ENCODE peak calls at places on chromosomes 13 and 19, in eight cellular contexts. S is endodermal cell, D is A549, P is fibroblast of lung, R is heart right ventricle, I is dorsolateral prefrontal cortex, Q is brain microvascular endothelial cell, O is A673. C is an unnamed sample.

GRCh38 chr13:27194895-27195764 is 23.5 kb upstream of the USP12 start:
- DNase-seq in O (peak; percentile 45), D (peak; percentile 88), I (no peak), S (no peak), Q (peak; percentile 92), R (no peak), P (peak; percentile 96), C (no peak)

GRCh38 chr19:11286312-11286974 is 9.5 kb upstream of the TSPAN16 start:
- DNase-seq in D (no peak), O (peak; percentile 82), R (no peak), S (no peak), P (peak; percentile 58), Q (peak; percentile 39), I (no peak), C (peak; percentile 11)

GRCh38 chr19:42254083-42254849 is 662 bp downstream of the ERF start:
- DNase-seq in I (peak; percentile 73), S (peak; percentile 86), P (peak; percentile 60), O (peak; percentile 86), Q (no peak), R (peak; percentile 72), D (peak; percentile 92), C (no peak)

GRCh38 chr19:17829855-17830566 is 8.7 kb upstream of the INSL3 start:
- DNase-seq in O (no peak), P (peak; percentile 53), S (peak; percentile 96), R (no peak), D (peak; percentile 87), I (no peak), Q (peak; percentile 14), C (no peak)

GRCh38 chr13:43573787-43574562 is 212.8 kb downstream of the ENOX1 start:
- DNase-seq in O (peak; percentile 12), Q (no peak), R (no peak), I (no peak), D (no peak), S (no peak), P (peak; percentile 28), C (no peak)

GRCh38 chr13:111202745-111203144 is 87.6 kb downstream of the ARHGEF7 start:
- DNase-seq in P (peak; percentile 89), Q (peak; percentile 96), S (no peak), I (no peak), O (peak; percentile 92), D (peak; percentile 13), R (no peak), C (no peak)

GRCh38 chr19:35436477-35437141 is 11.4 kb upstream of the FFAR2 start:
- DNase-seq in D (no peak), I (no peak), S (no peak), O (peak; percentile 63), R (no peak), P (peak; percentile 7), Q (no peak), C (no peak)

GRCh38 chr13:110250258-110250891 is 56.6 kb downstream of the COL4A1 start:
- DNase-seq in S (no peak), O (no peak), R (peak; percentile 65), Q (peak; percentile 81), D (no peak), I (no peak), P (peak; percentile 79), C (no peak)

DNA sequence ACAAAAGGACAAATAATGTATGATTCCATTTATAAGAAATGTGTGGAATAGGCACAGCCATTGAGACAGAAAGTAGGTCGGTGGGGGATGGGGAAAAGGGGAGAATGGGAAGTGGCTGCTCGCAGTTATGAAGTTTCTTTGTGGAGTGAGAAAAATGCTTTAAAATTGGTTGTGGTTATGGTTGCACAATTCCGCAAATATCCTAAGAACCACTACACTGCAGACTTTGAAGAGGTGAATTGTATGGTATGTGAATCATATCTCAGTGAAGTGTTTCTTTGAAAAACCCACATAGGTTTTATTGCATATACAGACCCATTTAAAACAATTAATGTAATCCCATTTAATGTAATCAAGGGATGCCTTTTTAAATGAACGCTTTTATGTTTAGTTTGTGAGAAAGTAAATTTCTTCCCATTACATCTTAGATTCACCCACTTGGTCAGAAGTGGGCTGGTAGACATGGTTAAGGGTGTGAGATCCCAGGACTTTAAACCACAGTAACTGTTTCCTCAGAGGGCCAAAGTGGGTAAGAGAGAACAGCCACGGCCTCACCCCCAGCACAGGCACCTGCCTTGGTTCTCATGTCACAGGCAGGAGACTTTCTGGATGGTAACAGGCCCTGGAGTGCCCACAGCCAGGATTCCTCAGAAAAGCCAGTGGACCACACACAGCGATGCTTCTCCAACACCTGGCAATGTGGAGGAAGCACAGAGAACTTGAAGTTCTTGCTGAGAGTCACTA is 119.3 kb upstream of the GJB6 start:
- DNase-seq in P (peak; percentile 96), R (no peak), O (no peak), S (no peak), I (no peak), D (no peak), Q (peak; percentile 34), C (peak; percentile 26)
- TF ChIP-seq CTCF in P (no peak), R (no peak), O (no peak), S (no peak), I (no peak), D (no peak), Q (no peak), C (no peak)

GRCh38 chr13:113633485-113633873 is 24.5 kb downstream of the ATP4B start:
- DNase-seq in P (no peak), S (no peak), R (no peak), O (no peak), D (no peak), Q (no peak), I (no peak), C (no peak)

GRCh38 chr13:113632706-113633484 is 25.1 kb downstream of the ATP4B start:
- DNase-seq in S (no peak), P (no peak), O (no peak), D (no peak), R (no peak), I (no peak), Q (no peak), C (no peak)

GRCh38 chr13:113635048-113635420 is 23.0 kb downstream of the ATP4B start:
- DNase-seq in P (no peak), O (no peak), D (no peak), R (no peak), Q (no peak), I (no peak), S (no peak), C (no peak)

GRCh38 chr13:113635709-113636108 is 22.3 kb downstream of the ATP4B start:
- DNase-seq in S (no peak), Q (no peak), P (no peak), R (no peak), O (no peak), I (no peak), D (no peak), C (no peak)

DNA sequence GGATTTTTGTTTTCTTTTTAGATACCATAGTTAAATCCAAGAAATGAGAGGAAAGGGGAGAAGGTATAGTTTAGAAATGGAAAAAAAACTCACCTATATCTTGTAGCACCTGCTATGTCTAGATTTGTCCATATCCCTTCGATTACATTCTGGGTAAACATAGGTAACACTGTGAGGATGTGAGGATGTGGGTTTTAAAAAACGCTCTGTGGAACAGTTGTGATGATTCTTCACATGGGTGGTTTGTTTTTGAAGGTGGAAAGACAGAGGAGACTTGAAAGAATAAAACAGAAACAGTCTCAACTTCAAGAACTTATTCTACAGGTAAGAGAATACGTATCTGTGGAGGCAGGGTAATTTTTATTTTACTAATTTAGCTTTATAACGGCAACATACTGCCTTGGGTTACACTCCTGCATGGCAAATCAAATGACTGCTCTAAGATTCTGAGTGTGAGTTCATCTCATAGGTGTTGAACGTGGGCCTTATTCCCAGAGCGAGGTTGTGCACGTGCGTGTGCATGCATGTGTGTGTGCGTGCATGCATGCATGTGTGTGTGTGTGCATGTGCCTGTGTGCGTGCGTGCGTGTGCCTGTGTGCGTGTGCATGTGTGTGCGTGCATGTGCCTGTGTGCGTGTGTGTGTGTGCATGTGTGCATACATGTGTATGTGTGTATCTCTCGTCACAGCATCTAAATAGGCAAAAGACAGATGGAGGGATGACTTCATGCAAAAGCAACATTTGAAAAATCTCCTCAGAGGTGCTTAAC is 23.5 kb downstream of the ATP4B start:
- DNase-seq in P (no peak), S (no peak), Q (no peak), D (no peak), R (no peak), O (no peak), I (no peak), C (no peak)
- H3K27ac ChIP-seq in P (no peak overlapping the region), S (no peak overlapping the region), Q (no peak overlapping the region), D (no peak overlapping the region), R (no peak overlapping the region), O (no peak overlapping the region), I (no peak overlapping the region), C (no peak overlapping the region)

DNA sequence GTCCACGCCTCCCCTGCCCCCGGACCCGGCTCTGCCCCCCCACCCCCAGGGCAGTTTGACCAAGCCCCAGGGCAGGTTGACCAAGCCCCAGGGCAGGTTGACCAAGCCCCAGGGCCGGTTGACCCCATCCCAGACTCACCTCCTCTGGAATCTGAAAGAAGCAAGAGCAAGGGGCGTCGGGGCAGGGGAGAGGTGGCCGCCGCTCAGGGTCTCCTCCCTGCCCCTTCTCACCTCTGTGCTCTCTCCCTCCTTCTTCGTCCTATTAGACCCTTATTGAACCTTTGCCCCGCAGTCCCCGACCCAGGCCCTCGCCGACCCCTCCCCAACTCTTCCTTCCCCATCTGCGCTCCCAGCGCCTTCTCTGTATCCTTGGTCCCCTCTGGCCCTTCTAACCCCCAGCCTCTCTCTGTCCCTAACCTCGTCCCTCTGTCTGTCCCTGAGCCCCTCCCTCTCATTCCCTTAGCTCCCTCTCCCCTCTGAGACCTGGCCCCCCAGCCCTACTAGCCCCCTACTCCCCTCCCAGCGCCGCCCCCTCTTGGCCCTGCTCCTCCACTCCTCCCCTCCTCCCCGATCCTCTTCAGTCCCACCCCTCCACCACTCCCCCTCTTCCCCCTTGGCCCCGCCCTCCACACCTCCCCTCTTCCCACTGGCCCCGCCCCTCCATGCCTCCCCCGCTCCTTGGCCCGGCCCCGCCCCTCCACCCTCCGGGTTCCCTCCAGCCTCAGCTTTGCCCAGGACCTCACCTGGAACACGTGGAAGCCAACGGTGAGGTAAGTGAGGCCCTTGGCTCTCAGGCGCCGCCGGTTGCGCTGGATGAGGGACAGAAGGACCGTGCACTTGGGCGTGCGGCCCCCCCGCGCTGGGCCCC is 7.6 kb downstream of the CAPN12 start:
- DNase-seq in R (peak; percentile 39), Q (no peak), I (no peak), O (peak; percentile 68), S (peak; percentile 95), P (peak; percentile 45), D (peak; percentile 94), C (no peak)
- H3K4me3 ChIP-seq in R (peak overlapping the region; percentile 54), Q (no peak overlapping the region), I (peak overlapping the region; percentile 40), O (peak overlapping the region; percentile 42), S (peak overlapping the region; percentile 71), P (no peak overlapping the region), D (peak overlapping the region; percentile 49), C (no peak overlapping the region)

GRCh38 chr13:112671359-112671758 is 18.5 kb upstream of the ATP11A start:
- DNase-seq in R (no peak), Q (no peak), O (no peak), I (no peak), S (peak; percentile 36), P (no peak), D (no peak), C (no peak)

GRCh38 chr13:112672651-112673284 is 17.1 kb upstream of the ATP11A start:
- DNase-seq in I (no peak), P (no peak), Q (no peak), S (peak; percentile 40), O (no peak), R (no peak), D (no peak), C (no peak)

GRCh38 chr13:112670864-112671263 is 19.0 kb upstream of the ATP11A start:
- DNase-seq in P (no peak), Q (no peak), D (no peak), O (no peak), R (no peak), S (peak; percentile 45), I (no peak), C (no peak)

GRCh38 chr13:112668924-112669323 is 20.9 kb upstream of the ATP11A start:
- DNase-seq in R (no peak), P (no peak), Q (no peak), S (peak; percentile 32), O (no peak), D (no peak), I (no peak), C (no peak)

DNA sequence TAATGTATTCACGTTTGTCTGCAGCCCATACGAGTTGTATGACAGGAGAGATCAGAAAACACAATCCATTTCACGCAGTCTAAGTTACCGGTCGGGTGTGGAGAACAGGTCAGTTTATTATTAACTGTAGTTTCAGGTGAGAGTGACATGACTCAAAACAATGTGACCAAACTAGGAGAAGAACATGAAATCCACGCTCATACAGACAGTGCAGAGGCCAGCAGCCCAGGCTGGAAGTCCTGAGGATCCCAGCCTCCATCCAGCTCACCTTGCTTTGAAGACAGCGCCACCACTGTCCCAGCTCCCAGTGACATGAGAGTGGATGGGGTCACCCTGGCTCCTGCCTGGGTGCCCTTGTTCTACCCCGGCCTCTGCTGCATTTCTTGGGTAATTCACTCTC is 19.7 kb upstream of the ATP11A start:
- DNase-seq in D (no peak), P (no peak), Q (no peak), I (no peak), S (peak; percentile 64), O (no peak), R (no peak), C (no peak)
- TF ChIP-seq CTCF in D (no peak), P (no peak), Q (no peak), I (no peak), S (peak; percentile 44), O (no peak), R (no peak), C (no peak)

C was measured in AG04450.